ENCODE peak calls at places on chromosomes 13 and 19, in four cellular contexts. S, T, D and B are unnamed samples.
A peak's percentile ranks its signal among the peaks of the same experiment; 100 is the strongest.

GRCh38 chr19:8311461-8312260 is 3.5 kb upstream of the CD320 start:
- DNase-seq in S (no peak), T (no peak), D (no peak), B (no peak)

GRCh38 chr13:97259787-97260641 is 37.9 kb downstream of the MBNL2 start:
- DNase-seq in S (no peak), T (peak; percentile 19), D (no peak), B (peak; percentile 87)

GRCh38 chr19:55212447-55212846 is 3.1 kb upstream of the PTPRH start:
- DNase-seq in S (peak; percentile 74), T (no peak), D (peak; percentile 13), B (no peak)

GRCh38 chr19:19062454-19063182 is 1.2 kb upstream of the SLC25A42 start:
- DNase-seq in S (peak; percentile 49), T (peak; percentile 32), D (no peak), B (peak; percentile 29)

GRCh38 chr19:49064768-49065611 is at the start of gene NTF4:
- DNase-seq in S (no peak), T (peak; percentile 87), D (no peak), B (no peak)

GRCh38 chr19:4510435-4511255 is 7.6 kb downstream of the PLIN4 start:
- DNase-seq in S (no peak), T (no peak), D (no peak), B (no peak)

GRCh38 chr19:40416918-40417713 is 3.9 kb upstream of the PRX start:
- DNase-seq in S (no peak), T (no peak), D (no peak), B (peak; percentile 12)

GRCh38 chr19:17079710-17080440 is 4.3 kb downstream of the MYO9B start:
- DNase-seq in S (peak; percentile 97), T (no peak), D (peak; percentile 50), B (peak; percentile 98)

GRCh38 chr13:101941095-101941777 is 460.6 kb downstream of the FGF14 start:
- DNase-seq in S (no peak), T (no peak), D (no peak), B (peak; percentile 66)

GRCh38 chr19:47226426-47227346 is 4.3 kb downstream of the BBC3 start:
- DNase-seq in S (peak; percentile 96), T (no peak), D (peak; percentile 41), B (peak; percentile 74)

GRCh38 chr13:114071991-114072390 is 60.4 kb downstream of the RASA3 start:
- DNase-seq in S (no peak), T (no peak), D (no peak), B (no peak)

GRCh38 chr13:75404721-75405120 is 77.2 kb downstream of the TBC1D4 start:
- DNase-seq in S (no peak), T (no peak), D (no peak), B (no peak)

GRCh38 chr19:19464339-19465098 is 50.8 kb downstream of the TSSK6 start:
- DNase-seq in S (no peak), T (no peak), D (no peak), B (peak; percentile 85)

GRCh38 chr19:38635483-38636399 is 11.7 kb upstream of the ACTN4 start:
- DNase-seq in S (no peak), T (no peak), D (no peak), B (no peak)

GRCh38 chr13:50664961-50665360 is 178.5 kb downstream of the DLEU7 start:
- DNase-seq in S (no peak), T (no peak), D (no peak), B (no peak)

GRCh38 chr19:4456566-4456842 is 1.1 kb downstream of the UBXN6 start:
- DNase-seq in S (peak; percentile 47), T (peak; percentile 41), D (no peak), B (peak; percentile 71)

GRCh38 chr19:44848805-44849457 is 2.8 kb downstream of the NECTIN2 start:
- DNase-seq in S (no peak), T (peak; percentile 64), D (no peak), B (no peak)

GRCh38 chr13:94607056-94607455 is 5.4 kb downstream of the GPR180 start:
- DNase-seq in S (no peak), T (no peak), D (no peak), B (no peak)

GRCh38 chr13:100721885-100722512 is 47.4 kb upstream of the TMTC4 start:
- DNase-seq in S (peak; percentile 18), T (peak; percentile 62), D (peak; percentile 15), B (peak; percentile 72)

GRCh38 chr19:2353159-2353894 is 6.7 kb upstream of the TMPRSS9 start:
- DNase-seq in S (no peak), T (peak; percentile 48), D (no peak), B (no peak)

GRCh38 chr19:6071103-6071485 is 39.2 kb downstream of the RFX2 start:
- DNase-seq in S (peak; percentile 62), T (no peak), D (no peak), B (peak; percentile 55)

GRCh38 chr19:34313188-34313587 is 51.8 kb upstream of the GPI start:
- DNase-seq in S (no peak), T (no peak), D (no peak), B (peak; percentile 61)

GRCh38 chr13:26300140-26300539 is 46.2 kb downstream of the CDK8 start:
- DNase-seq in S (peak; percentile 74), T (no peak), D (peak; percentile 1), B (peak; percentile 72)

GRCh38 chr19:41774515-41774980 is 19.2 kb downstream of the CEACAM6 start:
- DNase-seq in S (no peak), T (no peak), D (peak; percentile 16), B (no peak)

GRCh38 chr19:40799558-40800338 is 757 bp downstream of the EGLN2 start:
- DNase-seq in S (peak; percentile 52), T (peak; percentile 58), D (no peak), B (peak; percentile 42)

GRCh38 chr19:8461376-8461775 is 16.6 kb downstream of the HNRNPM start:
- DNase-seq in S (no peak), T (no peak), D (no peak), B (no peak)

GRCh38 chr13:75636339-75637095 is 387 bp downstream of the LMO7 start:
- DNase-seq in S (peak; percentile 78), T (peak; percentile 65), D (peak; percentile 8), B (peak; percentile 46)

GRCh38 chr13:60765700-60766411 is 368.8 kb downstream of the TDRD3 start:
- DNase-seq in S (no peak), T (no peak), D (no peak), B (peak; percentile 20)

GRCh38 chr19:48632692-48633147 is 4.5 kb downstream of the DBP start:
- DNase-seq in S (peak; percentile 65), T (no peak), D (no peak), B (no peak)

GRCh38 chr19:3060852-3061182 is 1.5 kb downstream of the TLE5 start:
- DNase-seq in S (no peak), T (no peak), D (no peak), B (no peak)

GRCh38 chr19:48962029-48962848 is 2.9 kb upstream of the FTL start:
- DNase-seq in S (peak; percentile 35), T (no peak), D (no peak), B (peak; percentile 39)

GRCh38 chr19:2618611-2619010 is 83.9 kb downstream of the GNG7 start:
- DNase-seq in S (peak; percentile 83), T (no peak), D (peak; percentile 69), B (no peak)

GRCh38 chr19:13890136-13890535 is 13.2 kb downstream of the NANOS3 start:
- DNase-seq in S (no peak), T (no peak), D (no peak), B (no peak)